ENCODE peak calls at places on chromosomes 2 and 18, in four cellular contexts. C is neural crest cell, A is M059J, K is H9. S is an unnamed sample.
A peak's percentile ranks its signal among the peaks of the same experiment; 100 is the strongest.

GRCh38 chr18:36104749-36105148 is 24.4 kb downstream of the SLC39A6 start:
- DNase-seq in A (no peak), C (no peak), K (no peak), S (no peak)

GRCh38 chr2:239326831-239327535 is 73.8 kb downstream of the HDAC4 start:
- DNase-seq in C (no peak), A (peak; percentile 57), K (peak; percentile 12), S (no peak)

GRCh38 chr18:40470753-40471152 is 1484.3 kb upstream of the PIK3C3 start:
- DNase-seq in K (no peak), A (no peak), C (no peak), S (no peak)

GRCh38 chr2:120180066-120180465 is 43.1 kb downstream of the TMEM185B start:
- DNase-seq in A (no peak), C (no peak), K (no peak), S (no peak)

GRCh38 chr18:76488190-76488589 is 6.9 kb downstream of the ZNF516 start:
- DNase-seq in A (no peak), C (no peak), K (no peak), S (no peak)

GRCh38 chr2:33521791-33522281 is 45.4 kb downstream of the RASGRP3 start:
- DNase-seq in A (peak; percentile 23), K (no peak), C (no peak), S (no peak)

GRCh38 chr2:131105950-131106801 is 1.0 kb downstream of the PLEKHB2 start:
- DNase-seq in C (no peak), A (peak; percentile 69), K (no peak), S (no peak)

GRCh38 chr2:2742745-2743144 is 411.7 kb upstream of the MYT1L start:
- DNase-seq in C (no peak), K (no peak), A (no peak), S (no peak)

GRCh38 chr2:116098049-116098448 is 1655.6 kb downstream of the DPP10 start:
- DNase-seq in A (no peak), C (no peak), K (no peak), S (no peak)

GRCh38 chr2:205766765-205767359 is 84.6 kb downstream of the NRP2 start:
- DNase-seq in C (peak; percentile 53), A (peak; percentile 59), K (peak; percentile 59), S (no peak)

GRCh38 chr2:49490710-49491109 is 336.4 kb upstream of the FSHR start:
- DNase-seq in K (peak; percentile 88), A (peak; percentile 4), C (no peak), S (peak; percentile 89)

GRCh38 chr2:187319441-187320108 is 128.5 kb downstream of the CALCRL start:
- DNase-seq in A (no peak), K (no peak), C (no peak), S (no peak)

GRCh38 chr2:219540784-219541504 is 2.7 kb downstream of the CHPF start:
- DNase-seq in A (no peak), K (no peak), C (no peak), S (no peak)

GRCh38 chr2:134410831-134411231 is 157.0 kb downstream of the MGAT5 start:
- DNase-seq in K (no peak), C (no peak), A (peak; percentile 48), S (no peak)

GRCh38 chr2:128746356-128746755 is 427.7 kb upstream of the HS6ST1 start:
- DNase-seq in K (no peak), C (no peak), A (no peak), S (no peak)

GRCh38 chr2:218236829-218237228 is 19.8 kb downstream of the ARPC2 start:
- DNase-seq in K (no peak), C (no peak), A (no peak), S (no peak)

GRCh38 chr2:62736899-62737559 is 31.5 kb downstream of the EHBP1 start:
- DNase-seq in C (no peak), A (peak; percentile 34), K (no peak), S (no peak)

GRCh38 chr2:124501575-124502152 is 476.6 kb downstream of the CNTNAP5 start:
- DNase-seq in C (no peak), K (no peak), A (no peak), S (no peak)

GRCh38 chr2:216131175-216131926 is 22.2 kb downstream of the XRCC5 start:
- DNase-seq in K (no peak), A (no peak), C (no peak), S (no peak)

GRCh38 chr2:174965992-174966789 is 39.0 kb downstream of the CHN1 start:
- DNase-seq in K (no peak), A (peak; percentile 38), C (no peak), S (no peak)